ENCODE peak calls at places on chromosomes 6 and 20, in six cellular contexts. L is HEK293T; C is brain microvascular endothelial cell; D is heart left ventricle; I is A673; T is activated T-helper 1 cell treated with anti-CD3 and anti-CD28 coated beads, Interleukin-12 subunit alpha, Interleukin-12 subunit beta, Interleukin-2, Interleukin-4 antibody, amounts not matched to agents 30 ng/mL and 10 ng/mL and 1 ng/mL, durations not matched to agents 14 hours and 24 hours and 36 hours. N is an unnamed sample.

GRCh38 chr6:5469101-5469846 is 208.0 kb downstream of the FARS2 start:
- DNase-seq in L (no peak), C (no peak), D (no peak), I (peak), T (no peak), N (no peak)

GRCh38 chr6:593139-593906 is 63.6 kb downstream of the HUS1B start:
- DNase-seq in L (peak), C (peak), D (peak), I (peak), T (peak), N (peak)

GRCh38 chr6:121826156-121826810 is 390.8 kb downstream of the GJA1 start:
- DNase-seq in L (no peak), C (peak), D (no peak), I (peak), T (no peak), N (no peak)

GRCh38 chr6:25112207-25112874 is 166.8 kb upstream of the CARMIL1 start:
- DNase-seq in L (no peak), C (no peak), D (no peak), I (no peak), T (no peak), N (no peak)

GRCh38 chr6:92977018-92977417 is 442.3 kb downstream of the EPHA7 start:
- DNase-seq in L (no peak), C (no peak), D (no peak), I (no peak), T (no peak), N (no peak)

GRCh38 chr6:118917550-118918321 is 17.2 kb downstream of the MCM9 start:
- DNase-seq in L (no peak), C (no peak), D (no peak), I (no peak), T (no peak), N (no peak)

GRCh38 chr6:28597217-28597835 is 71.6 kb downstream of the GPX5 start:
- DNase-seq in L (peak), C (peak), D (no peak), I (peak), T (no peak), N (no peak)

GRCh38 chr20:17990278-17990972 is 21.6 kb downstream of the MGME1 start:
- DNase-seq in L (no peak), C (no peak), D (no peak), I (no peak), T (no peak), N (no peak)

GRCh38 chr6:11329841-11330765 is 97.6 kb upstream of the NEDD9 start:
- DNase-seq in L (no peak), C (no peak), D (no peak), I (no peak), T (no peak), N (no peak)

GRCh38 chr6:3869632-3870527 is 20.7 kb downstream of the FAM50B start:
- DNase-seq in L (no peak), C (no peak), D (no peak), I (no peak), T (no peak), N (no peak)

GRCh38 chr20:5822569-5822968 is 72.4 kb downstream of the SHLD1 start:
- DNase-seq in L (no peak), C (no peak), D (no peak), I (no peak), T (no peak), N (no peak)

GRCh38 chr6:15986027-15986629 is 142.8 kb upstream of the MYLIP start:
- DNase-seq in L (no peak), C (no peak), D (no peak), I (no peak), T (no peak), N (no peak)

GRCh38 chr6:109466212-109466923 is 10.8 kb upstream of the MICAL1 start:
- DNase-seq in L (no peak), C (no peak), D (no peak), I (no peak), T (no peak), N (no peak)

GRCh38 chr6:47700051-47700450 is 1.7 kb downstream of the ADGRF4 start:
- DNase-seq in L (no peak), C (peak), D (no peak), I (no peak), T (no peak), N (no peak)

GRCh38 chr6:99458319-99458718 is 33.2 kb upstream of the PNISR start:
- DNase-seq in L (peak), C (peak), D (no peak), I (peak), T (no peak), N (no peak)

N was measured in HuH-7.5.